ENCODE peak calls at places on chromosomes 3 and 15, in seven cellular contexts. L, M, Q, G, R, V and Y are unnamed samples.

GRCh38 chr3:30098206-30098605 is 508.2 kb upstream of the TGFBR2 start:
- DNase-seq in M (no peak), Q (peak; percentile 62), V (no peak), R (no peak), L (no peak), G (no peak), Y (no peak)

GRCh38 chr3:27553868-27554540 is 69.8 kb upstream of the SLC4A7 start:
- DNase-seq in L (no peak), V (no peak), R (no peak), M (no peak), G (no peak), Q (peak; percentile 49), Y (no peak)

GRCh38 chr3:64351713-64352595 is 126.7 kb upstream of the PRICKLE2 start:
- DNase-seq in L (no peak), M (no peak), R (no peak), G (no peak), V (no peak), Q (no peak), Y (no peak)

GRCh38 chr3:38634133-38634532 is 15.4 kb downstream of the SCN5A start:
- DNase-seq in G (no peak), M (peak; percentile 23), V (no peak), R (no peak), Q (peak; percentile 42), L (no peak), Y (no peak)

GRCh38 chr15:47443839-47444238 is 273.5 kb upstream of the SEMA6D start:
- DNase-seq in Q (peak; percentile 21), M (no peak), R (no peak), G (no peak), L (no peak), V (no peak), Y (no peak)

GRCh38 chr15:101390060-101390459 is 95.0 kb upstream of the SNRPA1 start:
- DNase-seq in G (no peak), M (no peak), R (no peak), V (no peak), Q (no peak), L (no peak), Y (no peak)

GRCh38 chr3:34212175-34212574 is 413.7 kb downstream of the PDCD6IP start:
- DNase-seq in V (no peak), G (no peak), R (no peak), Q (peak; percentile 6), L (no peak), M (no peak), Y (no peak)

GRCh38 chr3:63869929-63870328 is 6.3 kb downstream of the ATXN7 start:
- DNase-seq in R (no peak), L (no peak), Q (no peak), G (no peak), M (no peak), V (no peak), Y (no peak)

GRCh38 chr3:55879901-55880331 is 392.8 kb upstream of the WNT5A start:
- DNase-seq in L (no peak), R (no peak), G (no peak), Q (peak; percentile 3), V (no peak), M (no peak), Y (no peak)

GRCh38 chr15:90174140-90174891 is 26.8 kb upstream of the SEMA4B start:
- DNase-seq in M (no peak), L (peak; percentile 73), G (no peak), Q (no peak), V (no peak), R (no peak), Y (no peak)